ENCODE peak calls at places on chromosomes 6 and 20, in nine cellular contexts. N, L, H, O, A, D, J, M and S are unnamed samples.

GRCh38 chr20:2585811-2586210 is 49.4 kb downstream of the TMC2 start:
- DNase-seq in N (peak; percentile 45), L (peak; percentile 7), H (no peak), O (no peak), A (peak; percentile 54), D (no peak), J (no peak), M (no peak), S (no peak)

GRCh38 chr6:159595173-159595572 is 97.9 kb downstream of the SOD2 start:
- DNase-seq in N (peak; percentile 76), L (no peak), H (no peak), O (no peak), A (peak; percentile 87), D (no peak), J (no peak), M (no peak), S (no peak)

GRCh38 chr20:49452011-49452482 is 30.4 kb downstream of the KCNB1 start:
- DNase-seq in N (peak; percentile 42), L (no peak), H (peak; percentile 82), O (no peak), A (peak; percentile 35), D (peak; percentile 59), J (no peak), M (peak; percentile 54), S (no peak)

GRCh38 chr6:4860387-4860786 is 84.2 kb downstream of the CDYL start:
- DNase-seq in N (no peak), L (no peak), H (no peak), O (no peak), A (no peak), D (no peak), J (no peak), M (no peak), S (no peak)

GRCh38 chr20:25478889-25479568 is 71.6 kb downstream of the GINS1 start:
- DNase-seq in N (no peak), L (no peak), H (no peak), O (no peak), A (no peak), D (no peak), J (no peak), M (no peak), S (no peak)

GRCh38 chr6:142377112-142377848 is 75.5 kb downstream of the ADGRG6 start:
- DNase-seq in N (peak; percentile 72), L (no peak), H (no peak), O (peak; percentile 21), A (no peak), D (no peak), J (peak; percentile 59), M (no peak), S (no peak)

GRCh38 chr20:44204156-44204831 is 6.3 kb downstream of the OSER1 start:
- DNase-seq in N (peak; percentile 99), L (peak; percentile 74), H (no peak), O (peak; percentile 34), A (peak; percentile 94), D (no peak), J (no peak), M (no peak), S (no peak)

GRCh38 chr6:13292774-13293173 is 35.6 kb downstream of the TBC1D7 start:
- DNase-seq in N (no peak), L (no peak), H (no peak), O (no peak), A (no peak), D (no peak), J (no peak), M (no peak), S (no peak)

GRCh38 chr6:163717106-163717764 is 302.7 kb downstream of the QKI start:
- DNase-seq in N (no peak), L (no peak), H (peak; percentile 52), O (no peak), A (no peak), D (no peak), J (no peak), M (no peak), S (no peak)

GRCh38 chr6:135062735-135063134 is 8.1 kb upstream of the HBS1L start:
- DNase-seq in N (no peak), L (no peak), H (no peak), O (peak; percentile 55), A (no peak), D (no peak), J (no peak), M (no peak), S (peak; percentile 75)

GRCh38 chr6:164628302-164628931 is 681.0 kb downstream of the C6orf118 start:
- DNase-seq in N (no peak), L (no peak), H (no peak), O (no peak), A (no peak), D (no peak), J (no peak), M (no peak), S (peak; percentile 0)

GRCh38 chr6:7424967-7425807 is 35.6 kb downstream of the RIOK1 start:
- DNase-seq in N (peak; percentile 85), L (no peak), H (no peak), O (peak; percentile 35), A (peak; percentile 75), D (no peak), J (peak; percentile 62), M (no peak), S (peak; percentile 5)

GRCh38 chr20:50191065-50191565 is 485 bp downstream of the CEBPB start:
- DNase-seq in N (peak; percentile 54), L (no peak), H (no peak), O (peak; percentile 75), A (peak; percentile 79), D (peak; percentile 81), J (no peak), M (no peak), S (peak; percentile 76)

GRCh38 chr6:150098155-150098554 is 29.2 kb upstream of the ULBP3 start:
- DNase-seq in N (no peak), L (no peak), H (no peak), O (no peak), A (no peak), D (no peak), J (no peak), M (no peak), S (no peak)

GRCh38 chr6:29442670-29443184 is 3.6 kb downstream of the OR10C1 start:
- DNase-seq in N (no peak), L (no peak), H (no peak), O (no peak), A (no peak), D (no peak), J (no peak), M (no peak), S (no peak)

GRCh38 chr20:42708261-42708660 is 481.4 kb downstream of the PTPRT start:
- DNase-seq in N (no peak), L (no peak), H (no peak), O (no peak), A (no peak), D (no peak), J (no peak), M (no peak), S (no peak)

GRCh38 chr6:161272600-161273355 is 1.1 kb downstream of the AGPAT4 start:
- DNase-seq in N (peak; percentile 24), L (no peak), H (peak; percentile 17), O (peak; percentile 66), A (peak; percentile 83), D (no peak), J (peak; percentile 65), M (no peak), S (no peak)

GRCh38 chr20:43938017-43938655 is 23.5 kb downstream of the TOX2 start:
- DNase-seq in N (no peak), L (no peak), H (no peak), O (no peak), A (peak; percentile 53), D (no peak), J (no peak), M (no peak), S (no peak)

GRCh38 chr6:134938896-134939295 is 11.0 kb downstream of the ALDH8A1 start:
- DNase-seq in N (no peak), L (no peak), H (no peak), O (no peak), A (no peak), D (no peak), J (no peak), M (no peak), S (peak; percentile 24)

GRCh38 chr20:62181808-62182207 is 1.0 kb upstream of the MTG2 start:
- DNase-seq in N (peak; percentile 17), L (no peak), H (no peak), O (no peak), A (peak; percentile 21), D (no peak), J (no peak), M (no peak), S (no peak)
- H3K27ac ChIP-seq in N (no peak overlapping the region), L (no peak overlapping the region), H (peak overlapping the region; percentile 95), O (peak overlapping the region; percentile 96), A (peak overlapping the region; percentile 83), D (peak overlapping the region; percentile 96), J (peak overlapping the region; percentile 90), M (no peak overlapping the region), S (peak overlapping the region; percentile 83)

DNA sequence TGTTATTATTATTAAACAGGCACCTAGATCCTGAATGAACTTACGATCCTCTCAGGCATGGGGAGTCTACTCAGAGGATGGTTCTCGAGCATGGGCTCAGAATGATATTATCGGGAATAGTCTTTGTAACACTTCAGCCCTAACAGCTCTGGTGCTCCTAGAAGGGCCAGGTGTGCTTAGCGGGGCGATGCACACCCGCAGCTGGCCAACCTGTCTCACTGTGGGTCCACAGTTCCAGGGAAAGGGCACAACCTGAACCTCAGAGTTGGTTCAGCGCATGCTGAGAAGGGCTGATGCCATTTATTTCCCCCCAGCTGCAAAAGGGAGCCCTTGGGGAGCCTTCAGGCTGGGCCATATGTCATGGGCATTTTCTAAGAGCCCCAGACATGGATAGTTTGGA is 26.2 kb downstream of the RRAGD start:
- DNase-seq in N (no peak), L (no peak), H (no peak), O (no peak), A (no peak), D (no peak), J (no peak), M (no peak), S (peak; percentile 63)
- H3K27ac ChIP-seq in N (peak overlapping the region; percentile 75), L (no peak overlapping the region), H (no peak overlapping the region), O (no peak overlapping the region), A (no peak overlapping the region), D (peak overlapping the region; percentile 88), J (no peak overlapping the region), M (no peak overlapping the region), S (peak overlapping the region; percentile 23)

GRCh38 chr6:6008648-6009421 is 2.1 kb upstream of the NRN1 start:
- DNase-seq in N (peak; percentile 87), L (no peak), H (peak; percentile 79), O (peak; percentile 78), A (peak; percentile 95), D (peak; percentile 82), J (peak; percentile 90), M (no peak), S (peak; percentile 95)
- H3K27ac ChIP-seq in N (no peak overlapping the region), L (no peak overlapping the region), H (peak overlapping the region; percentile 74), O (peak overlapping the region; percentile 32), A (peak overlapping the region; percentile 90), D (peak overlapping the region; percentile 66), J (peak overlapping the region; percentile 4), M (no peak overlapping the region), S (peak overlapping the region; percentile 72)

DNA sequence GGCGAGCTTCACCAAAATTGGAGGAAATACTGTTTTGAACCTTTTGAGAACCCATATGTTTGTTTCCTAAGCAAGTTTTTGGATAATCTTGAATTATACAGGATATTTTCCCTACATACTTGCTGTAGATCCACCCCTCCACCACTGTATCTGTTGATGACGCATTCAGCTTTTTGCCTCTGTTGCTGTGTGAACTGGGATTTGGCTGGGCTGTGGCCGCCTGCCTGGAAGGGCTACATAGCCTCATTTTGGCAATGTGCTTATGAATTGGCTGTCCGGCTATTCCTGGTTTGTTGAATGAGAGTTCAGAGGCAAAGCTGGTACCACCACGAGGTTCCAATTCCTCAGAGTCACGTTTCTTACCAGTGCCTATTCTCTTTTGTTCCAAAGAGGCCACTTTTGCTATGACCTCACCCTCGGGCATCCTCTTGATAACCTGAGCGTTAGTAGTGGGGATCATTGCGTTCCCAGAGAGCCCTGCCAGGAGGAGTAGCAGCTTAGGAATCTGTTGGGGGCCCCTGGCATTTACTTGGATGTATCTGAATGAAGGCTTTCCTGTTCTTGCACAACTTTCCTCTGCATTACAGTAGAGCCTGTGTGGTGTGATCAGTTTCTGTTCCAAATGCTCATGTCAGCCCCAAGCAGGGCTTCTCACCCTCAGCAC is 6.4 kb downstream of the FAM83D start:
- DNase-seq in N (peak; percentile 42), L (peak; percentile 7), H (no peak), O (no peak), A (peak; percentile 32), D (no peak), J (no peak), M (no peak), S (no peak)
- H3K27ac ChIP-seq in N (peak overlapping the region; percentile 29), L (peak overlapping the region; percentile 43), H (peak overlapping the region; percentile 82), O (peak overlapping the region; percentile 35), A (no peak overlapping the region), D (no peak overlapping the region), J (no peak overlapping the region), M (no peak overlapping the region), S (no peak overlapping the region)